ENCODE peak calls at places on chromosome 9, in ten cellular contexts. One of them, this sample, is unnamed.

GRCh38 chr9:13603916-13604315 is 324.4 kb upstream of the MPDZ start:
- DNase-seq in AML-193: no peak
- DNase-seq in GM19239: no peak
- DNase-seq in NCI-H1436 treated with DMSO at 0.1 percent for 48 hours: no peak
- DNase-seq in H9: no peak
- DNase-seq in right lobe of liver: no peak
- DNase-seq in NCI-H345: no peak
- DNase-seq in islet precursor cell: no peak
- DNase-seq in Right ventricle myocardium superior: no peak
- DNase-seq in GM12891: no peak
- DNase-seq in this sample: no peak

GRCh38 chr9:125425176-125425897 is 163.7 kb downstream of the GAPVD1 start:
- DNase-seq in AML-193: no peak
- DNase-seq in GM19239: no peak
- DNase-seq in NCI-H1436 treated with DMSO at 0.1 percent for 48 hours: no peak
- DNase-seq in H9: no peak
- DNase-seq in right lobe of liver: no peak
- DNase-seq in NCI-H345: no peak
- DNase-seq in islet precursor cell: no peak
- DNase-seq in Right ventricle myocardium superior: peak
- DNase-seq in GM12891: no peak
- DNase-seq in this sample: no peak

GRCh38 chr9:120264528-120264927 is 315.4 kb downstream of the CDK5RAP2 start:
- DNase-seq in AML-193: no peak
- DNase-seq in GM19239: no peak
- DNase-seq in NCI-H1436 treated with DMSO at 0.1 percent for 48 hours: no peak
- DNase-seq in H9: no peak
- DNase-seq in right lobe of liver: no peak
- DNase-seq in NCI-H345: no peak
- DNase-seq in islet precursor cell: no peak
- DNase-seq in Right ventricle myocardium superior: no peak
- DNase-seq in GM12891: no peak
- DNase-seq in this sample: no peak

GRCh38 chr9:13979941-13980318 is 334.0 kb downstream of the NFIB start:
- DNase-seq in AML-193: no peak
- DNase-seq in GM19239: no peak
- DNase-seq in NCI-H1436 treated with DMSO at 0.1 percent for 48 hours: no peak
- DNase-seq in H9: no peak
- DNase-seq in right lobe of liver: no peak
- DNase-seq in NCI-H345: no peak
- DNase-seq in islet precursor cell: no peak
- DNase-seq in Right ventricle myocardium superior: no peak
- DNase-seq in GM12891: no peak
- DNase-seq in this sample: no peak

GRCh38 chr9:90032296-90033029 is 427.7 kb downstream of the GADD45G start:
- DNase-seq in AML-193: no peak
- DNase-seq in GM19239: no peak
- DNase-seq in NCI-H1436 treated with DMSO at 0.1 percent for 48 hours: no peak
- DNase-seq in H9: no peak
- DNase-seq in right lobe of liver: peak
- DNase-seq in NCI-H345: no peak
- DNase-seq in islet precursor cell: no peak
- DNase-seq in Right ventricle myocardium superior: no peak
- DNase-seq in GM12891: no peak
- DNase-seq in this sample: no peak

GRCh38 chr9:73118898-73119554 is 32.6 kb upstream of the ANXA1 start:
- DNase-seq in AML-193: no peak
- DNase-seq in GM19239: no peak
- DNase-seq in NCI-H1436 treated with DMSO at 0.1 percent for 48 hours: no peak
- DNase-seq in H9: no peak
- DNase-seq in right lobe of liver: no peak
- DNase-seq in NCI-H345: no peak
- DNase-seq in islet precursor cell: no peak
- DNase-seq in Right ventricle myocardium superior: no peak
- DNase-seq in GM12891: no peak
- DNase-seq in this sample: peak

GRCh38 chr9:93079371-93079770 is 16.6 kb upstream of the CARD19 start:
- DNase-seq in AML-193: no peak
- DNase-seq in GM19239: no peak
- DNase-seq in NCI-H1436 treated with DMSO at 0.1 percent for 48 hours: no peak
- DNase-seq in H9: no peak
- DNase-seq in right lobe of liver: peak
- DNase-seq in NCI-H345: no peak
- DNase-seq in islet precursor cell: peak
- DNase-seq in Right ventricle myocardium superior: peak
- DNase-seq in GM12891: no peak
- DNase-seq in this sample: no peak

GRCh38 chr9:136754626-136755284 is 3.3 kb downstream of the LCN8 start:
- DNase-seq in AML-193: no peak
- DNase-seq in GM19239: no peak
- DNase-seq in NCI-H1436 treated with DMSO at 0.1 percent for 48 hours: no peak
- DNase-seq in H9: peak
- DNase-seq in right lobe of liver: no peak
- DNase-seq in NCI-H345: no peak
- DNase-seq in islet precursor cell: peak
- DNase-seq in Right ventricle myocardium superior: no peak
- DNase-seq in GM12891: no peak
- DNase-seq in this sample: no peak

GRCh38 chr9:97710356-97711222 is 13.4 kb upstream of the XPA start:
- DNase-seq in AML-193: peak
- DNase-seq in GM19239: peak
- DNase-seq in NCI-H1436 treated with DMSO at 0.1 percent for 48 hours: peak
- DNase-seq in H9: peak
- DNase-seq in right lobe of liver: no peak
- DNase-seq in NCI-H345: peak
- DNase-seq in islet precursor cell: peak
- DNase-seq in Right ventricle myocardium superior: no peak
- DNase-seq in GM12891: peak
- DNase-seq in this sample: peak

GRCh38 chr9:33165263-33166151 is 1.6 kb downstream of the B4GALT1 start:
- DNase-seq in AML-193: peak
- DNase-seq in GM19239: peak
- DNase-seq in NCI-H1436 treated with DMSO at 0.1 percent for 48 hours: no peak
- DNase-seq in H9: no peak
- DNase-seq in right lobe of liver: peak
- DNase-seq in NCI-H345: no peak
- DNase-seq in islet precursor cell: peak
- DNase-seq in Right ventricle myocardium superior: peak
- DNase-seq in GM12891: no peak
- DNase-seq in this sample: no peak

GRCh38 chr9:105079457-105079856 is 151.5 kb upstream of the ABCA1 start:
- DNase-seq in AML-193: no peak
- DNase-seq in GM19239: no peak
- DNase-seq in NCI-H1436 treated with DMSO at 0.1 percent for 48 hours: no peak
- DNase-seq in H9: no peak
- DNase-seq in right lobe of liver: no peak
- DNase-seq in NCI-H345: no peak
- DNase-seq in islet precursor cell: no peak
- DNase-seq in Right ventricle myocardium superior: no peak
- DNase-seq in GM12891: no peak
- DNase-seq in this sample: no peak

GRCh38 chr9:99365233-99365980 is 143.3 kb downstream of the SEC61B start:
- DNase-seq in AML-193: no peak
- DNase-seq in GM19239: no peak
- DNase-seq in NCI-H1436 treated with DMSO at 0.1 percent for 48 hours: no peak
- DNase-seq in H9: no peak
- DNase-seq in right lobe of liver: no peak
- DNase-seq in NCI-H345: no peak
- DNase-seq in islet precursor cell: no peak
- DNase-seq in Right ventricle myocardium superior: no peak
- DNase-seq in GM12891: no peak
- DNase-seq in this sample: no peak

GRCh38 chr9:122070728-122071127 is 22.4 kb downstream of the TTLL11 start:
- DNase-seq in AML-193: no peak
- DNase-seq in GM19239: no peak
- DNase-seq in NCI-H1436 treated with DMSO at 0.1 percent for 48 hours: no peak
- DNase-seq in H9: no peak
- DNase-seq in right lobe of liver: no peak
- DNase-seq in NCI-H345: no peak
- DNase-seq in islet precursor cell: no peak
- DNase-seq in Right ventricle myocardium superior: no peak
- DNase-seq in GM12891: no peak
- DNase-seq in this sample: no peak

GRCh38 chr9:123867971-123868370 is 62.0 kb downstream of the DENND1A start:
- DNase-seq in AML-193: no peak
- DNase-seq in GM19239: no peak
- DNase-seq in NCI-H1436 treated with DMSO at 0.1 percent for 48 hours: no peak
- DNase-seq in H9: no peak
- DNase-seq in right lobe of liver: no peak
- DNase-seq in NCI-H345: no peak
- DNase-seq in islet precursor cell: no peak
- DNase-seq in Right ventricle myocardium superior: no peak
- DNase-seq in GM12891: no peak
- DNase-seq in this sample: no peak

GRCh38 chr9:101586651-101587050 is 8.1 kb downstream of the PPP3R2 start:
- DNase-seq in AML-193: no peak
- DNase-seq in GM19239: no peak
- DNase-seq in NCI-H1436 treated with DMSO at 0.1 percent for 48 hours: no peak
- DNase-seq in H9: no peak
- DNase-seq in right lobe of liver: no peak
- DNase-seq in NCI-H345: no peak
- DNase-seq in islet precursor cell: no peak
- DNase-seq in Right ventricle myocardium superior: no peak
- DNase-seq in GM12891: no peak
- DNase-seq in this sample: no peak

GRCh38 chr9:86966852-86967511 is 19.7 kb upstream of the GAS1 start:
- DNase-seq in AML-193: no peak
- DNase-seq in GM19239: no peak
- DNase-seq in NCI-H1436 treated with DMSO at 0.1 percent for 48 hours: no peak
- DNase-seq in H9: no peak
- DNase-seq in right lobe of liver: no peak
- DNase-seq in NCI-H345: no peak
- DNase-seq in islet precursor cell: no peak
- DNase-seq in Right ventricle myocardium superior: no peak
- DNase-seq in GM12891: no peak
- DNase-seq in this sample: no peak

GRCh38 chr9:89878003-89878411 is 273.2 kb downstream of the GADD45G start:
- DNase-seq in AML-193: no peak
- DNase-seq in GM19239: no peak
- DNase-seq in NCI-H1436 treated with DMSO at 0.1 percent for 48 hours: no peak
- DNase-seq in H9: peak
- DNase-seq in right lobe of liver: no peak
- DNase-seq in NCI-H345: no peak
- DNase-seq in islet precursor cell: peak
- DNase-seq in Right ventricle myocardium superior: no peak
- DNase-seq in GM12891: no peak
- DNase-seq in this sample: no peak

GRCh38 chr9:133701321-133701980 is 36.7 kb downstream of the SARDH start:
- DNase-seq in AML-193: no peak
- DNase-seq in GM19239: no peak
- DNase-seq in NCI-H1436 treated with DMSO at 0.1 percent for 48 hours: no peak
- DNase-seq in H9: no peak
- DNase-seq in right lobe of liver: no peak
- DNase-seq in NCI-H345: no peak
- DNase-seq in islet precursor cell: no peak
- DNase-seq in Right ventricle myocardium superior: peak
- DNase-seq in GM12891: no peak
- DNase-seq in this sample: no peak

GRCh38 chr9:121784706-121785426 is 133.4 kb downstream of the DAB2IP start:
- DNase-seq in AML-193: no peak
- DNase-seq in GM19239: no peak
- DNase-seq in NCI-H1436 treated with DMSO at 0.1 percent for 48 hours: no peak
- DNase-seq in H9: peak
- DNase-seq in right lobe of liver: peak
- DNase-seq in NCI-H345: no peak
- DNase-seq in islet precursor cell: peak
- DNase-seq in Right ventricle myocardium superior: peak
- DNase-seq in GM12891: no peak
- DNase-seq in this sample: no peak

GRCh38 chr9:69223605-69224004 is 49.5 kb downstream of the TJP2 start:
- DNase-seq in AML-193: peak
- DNase-seq in GM19239: peak
- DNase-seq in NCI-H1436 treated with DMSO at 0.1 percent for 48 hours: no peak
- DNase-seq in H9: peak
- DNase-seq in right lobe of liver: no peak
- DNase-seq in NCI-H345: peak
- DNase-seq in islet precursor cell: peak
- DNase-seq in Right ventricle myocardium superior: no peak
- DNase-seq in GM12891: peak
- DNase-seq in this sample: peak

GRCh38 chr9:33620738-33621439 is 96.8 kb downstream of the ANKRD18B start:
- DNase-seq in AML-193: no peak
- DNase-seq in GM19239: no peak
- DNase-seq in NCI-H1436 treated with DMSO at 0.1 percent for 48 hours: no peak
- DNase-seq in H9: no peak
- DNase-seq in right lobe of liver: no peak
- DNase-seq in NCI-H345: peak
- DNase-seq in islet precursor cell: peak
- DNase-seq in Right ventricle myocardium superior: no peak
- DNase-seq in GM12891: no peak
- DNase-seq in this sample: no peak